ENCODE peak calls at places on chromosomes 11 and 22, in ten cellular contexts. One of them, this sample, is unnamed.

GRCh38 chr11:17991799-17992433 is 20.9 kb downstream of the SERGEF start:
- DNase-seq in GM23338: peak
- DNase-seq in HCT116: peak
- DNase-seq in spleen: no peak
- DNase-seq in breast epithelium: no peak
- DNase-seq in transverse colon: peak
- DNase-seq in HL-60: no peak
- DNase-seq in Panc1: no peak
- DNase-seq in GM12891: peak
- DNase-seq in stomach: peak
- DNase-seq in this sample: no peak

GRCh38 chr22:26542831-26543230 is 30.6 kb upstream of the TFIP11 start:
- DNase-seq in GM23338: no peak
- DNase-seq in HCT116: no peak
- DNase-seq in spleen: no peak
- DNase-seq in breast epithelium: no peak
- DNase-seq in transverse colon: no peak
- DNase-seq in HL-60: peak
- DNase-seq in Panc1: no peak
- DNase-seq in GM12891: no peak
- DNase-seq in stomach: no peak
- DNase-seq in this sample: no peak

GRCh38 chr22:42942351-42942750 is 72.6 kb downstream of the PACSIN2 start:
- DNase-seq in GM23338: no peak
- DNase-seq in HCT116: no peak
- DNase-seq in spleen: no peak
- DNase-seq in breast epithelium: no peak
- DNase-seq in transverse colon: no peak
- DNase-seq in HL-60: no peak
- DNase-seq in Panc1: no peak
- DNase-seq in GM12891: no peak
- DNase-seq in stomach: no peak
- DNase-seq in this sample: no peak

GRCh38 chr11:85896871-85897270 is 41.7 kb downstream of the CCDC83 start:
- DNase-seq in GM23338: no peak
- DNase-seq in HCT116: no peak
- DNase-seq in spleen: no peak
- DNase-seq in breast epithelium: no peak
- DNase-seq in transverse colon: no peak
- DNase-seq in HL-60: no peak
- DNase-seq in Panc1: no peak
- DNase-seq in GM12891: no peak
- DNase-seq in stomach: no peak
- DNase-seq in this sample: no peak

GRCh38 chr11:94068764-94069163 is 47.6 kb downstream of the HEPHL1 start:
- DNase-seq in GM23338: no peak
- DNase-seq in HCT116: no peak
- DNase-seq in spleen: no peak
- DNase-seq in breast epithelium: no peak
- DNase-seq in transverse colon: no peak
- DNase-seq in HL-60: no peak
- DNase-seq in Panc1: no peak
- DNase-seq in GM12891: no peak
- DNase-seq in stomach: no peak
- DNase-seq in this sample: no peak

GRCh38 chr22:43995057-43995685 is 28.9 kb upstream of the PARVB start:
- DNase-seq in GM23338: no peak
- DNase-seq in HCT116: no peak
- DNase-seq in spleen: peak
- DNase-seq in breast epithelium: no peak
- DNase-seq in transverse colon: no peak
- DNase-seq in HL-60: no peak
- DNase-seq in Panc1: no peak
- DNase-seq in GM12891: no peak
- DNase-seq in stomach: no peak
- DNase-seq in this sample: no peak

GRCh38 chr11:76800466-76801200 is 17.5 kb downstream of the TSKU start:
- DNase-seq in GM23338: no peak
- DNase-seq in HCT116: no peak
- DNase-seq in spleen: peak
- DNase-seq in breast epithelium: peak
- DNase-seq in transverse colon: no peak
- DNase-seq in HL-60: no peak
- DNase-seq in Panc1: no peak
- DNase-seq in GM12891: no peak
- DNase-seq in stomach: no peak
- DNase-seq in this sample: no peak

GRCh38 chr22:17606472-17606871 is 22.1 kb downstream of the ATP6V1E1 start:
- DNase-seq in GM23338: no peak
- DNase-seq in HCT116: no peak
- DNase-seq in spleen: peak
- DNase-seq in breast epithelium: no peak
- DNase-seq in transverse colon: no peak
- DNase-seq in HL-60: no peak
- DNase-seq in Panc1: no peak
- DNase-seq in GM12891: no peak
- DNase-seq in stomach: no peak
- DNase-seq in this sample: no peak

GRCh38 chr22:24191381-24191841 is 10.1 kb downstream of the SUSD2 start:
- DNase-seq in GM23338: no peak
- DNase-seq in HCT116: no peak
- DNase-seq in spleen: peak
- DNase-seq in breast epithelium: no peak
- DNase-seq in transverse colon: no peak
- DNase-seq in HL-60: no peak
- DNase-seq in Panc1: no peak
- DNase-seq in GM12891: peak
- DNase-seq in stomach: no peak
- DNase-seq in this sample: no peak

GRCh38 chr22:36457688-36458450 is 23.6 kb downstream of the TXN2 start:
- DNase-seq in GM23338: no peak
- DNase-seq in HCT116: no peak
- DNase-seq in spleen: peak
- DNase-seq in breast epithelium: no peak
- DNase-seq in transverse colon: no peak
- DNase-seq in HL-60: no peak
- DNase-seq in Panc1: no peak
- DNase-seq in GM12891: no peak
- DNase-seq in stomach: no peak
- DNase-seq in this sample: no peak
- TF ChIP-seq POLR2AphosphoS5 in GM23338: no peak
- TF ChIP-seq POLR2AphosphoS5 in HCT116: no peak
- TF ChIP-seq POLR2AphosphoS5 in spleen: peak
- TF ChIP-seq POLR2AphosphoS5 in breast epithelium: peak
- TF ChIP-seq POLR2AphosphoS5 in transverse colon: peak
- TF ChIP-seq POLR2AphosphoS5 in HL-60: no peak
- TF ChIP-seq POLR2AphosphoS5 in Panc1: no peak
- TF ChIP-seq POLR2AphosphoS5 in GM12891: no peak
- TF ChIP-seq POLR2AphosphoS5 in stomach: no peak
- TF ChIP-seq POLR2AphosphoS5 in this sample: peak

GRCh38 chr11:26992031-26992541 is 1.8 kb upstream of the FIBIN start:
- DNase-seq in GM23338: no peak
- DNase-seq in HCT116: no peak
- DNase-seq in spleen: no peak
- DNase-seq in breast epithelium: no peak
- DNase-seq in transverse colon: no peak
- DNase-seq in HL-60: no peak
- DNase-seq in Panc1: no peak
- DNase-seq in GM12891: no peak
- DNase-seq in stomach: no peak
- DNase-seq in this sample: no peak
- TF ChIP-seq POLR2AphosphoS5 in GM23338: no peak
- TF ChIP-seq POLR2AphosphoS5 in HCT116: no peak
- TF ChIP-seq POLR2AphosphoS5 in spleen: no peak
- TF ChIP-seq POLR2AphosphoS5 in breast epithelium: peak
- TF ChIP-seq POLR2AphosphoS5 in transverse colon: no peak
- TF ChIP-seq POLR2AphosphoS5 in HL-60: no peak
- TF ChIP-seq POLR2AphosphoS5 in Panc1: no peak
- TF ChIP-seq POLR2AphosphoS5 in GM12891: no peak
- TF ChIP-seq POLR2AphosphoS5 in stomach: peak
- TF ChIP-seq POLR2AphosphoS5 in this sample: peak

GRCh38 chr11:88086297-88086696 is 88.9 kb downstream of the RAB38 start:
- DNase-seq in GM23338: no peak
- DNase-seq in HCT116: no peak
- DNase-seq in spleen: no peak
- DNase-seq in breast epithelium: no peak
- DNase-seq in transverse colon: no peak
- DNase-seq in HL-60: no peak
- DNase-seq in Panc1: no peak
- DNase-seq in GM12891: no peak
- DNase-seq in stomach: no peak
- DNase-seq in this sample: no peak
- TF ChIP-seq POLR2AphosphoS5 in GM23338: no peak
- TF ChIP-seq POLR2AphosphoS5 in HCT116: no peak
- TF ChIP-seq POLR2AphosphoS5 in spleen: no peak
- TF ChIP-seq POLR2AphosphoS5 in breast epithelium: no peak
- TF ChIP-seq POLR2AphosphoS5 in transverse colon: no peak
- TF ChIP-seq POLR2AphosphoS5 in HL-60: no peak
- TF ChIP-seq POLR2AphosphoS5 in Panc1: no peak
- TF ChIP-seq POLR2AphosphoS5 in GM12891: no peak
- TF ChIP-seq POLR2AphosphoS5 in stomach: no peak
- TF ChIP-seq POLR2AphosphoS5 in this sample: no peak

GRCh38 chr11:65040520-65041205 is 347 bp upstream of the SAC3D1 start:
- DNase-seq in GM23338: peak
- DNase-seq in HCT116: peak
- DNase-seq in spleen: peak
- DNase-seq in breast epithelium: peak
- DNase-seq in transverse colon: peak
- DNase-seq in HL-60: peak
- DNase-seq in Panc1: peak
- DNase-seq in GM12891: peak
- DNase-seq in stomach: peak
- DNase-seq in this sample: peak
- TF ChIP-seq POLR2AphosphoS5 in GM23338: peak
- TF ChIP-seq POLR2AphosphoS5 in HCT116: peak
- TF ChIP-seq POLR2AphosphoS5 in spleen: peak
- TF ChIP-seq POLR2AphosphoS5 in breast epithelium: peak
- TF ChIP-seq POLR2AphosphoS5 in transverse colon: peak
- TF ChIP-seq POLR2AphosphoS5 in HL-60: peak
- TF ChIP-seq POLR2AphosphoS5 in Panc1: peak
- TF ChIP-seq POLR2AphosphoS5 in GM12891: no peak
- TF ChIP-seq POLR2AphosphoS5 in stomach: peak
- TF ChIP-seq POLR2AphosphoS5 in this sample: peak

GRCh38 chr11:74754507-74755255 is 6.0 kb downstream of the RNF169 start:
- DNase-seq in GM23338: no peak
- DNase-seq in HCT116: no peak
- DNase-seq in spleen: no peak
- DNase-seq in breast epithelium: no peak
- DNase-seq in transverse colon: no peak
- DNase-seq in HL-60: no peak
- DNase-seq in Panc1: peak
- DNase-seq in GM12891: no peak
- DNase-seq in stomach: no peak
- DNase-seq in this sample: no peak
- TF ChIP-seq POLR2AphosphoS5 in GM23338: no peak
- TF ChIP-seq POLR2AphosphoS5 in HCT116: no peak
- TF ChIP-seq POLR2AphosphoS5 in spleen: no peak
- TF ChIP-seq POLR2AphosphoS5 in breast epithelium: no peak
- TF ChIP-seq POLR2AphosphoS5 in transverse colon: no peak
- TF ChIP-seq POLR2AphosphoS5 in HL-60: no peak
- TF ChIP-seq POLR2AphosphoS5 in Panc1: no peak
- TF ChIP-seq POLR2AphosphoS5 in GM12891: no peak
- TF ChIP-seq POLR2AphosphoS5 in stomach: no peak
- TF ChIP-seq POLR2AphosphoS5 in this sample: peak

GRCh38 chr22:37282385-37282677 is at the start of gene CYTH4:
- DNase-seq in GM23338: no peak
- DNase-seq in HCT116: no peak
- DNase-seq in spleen: peak
- DNase-seq in breast epithelium: no peak
- DNase-seq in transverse colon: peak
- DNase-seq in HL-60: no peak
- DNase-seq in Panc1: no peak
- DNase-seq in GM12891: peak
- DNase-seq in stomach: peak
- DNase-seq in this sample: no peak
- TF ChIP-seq POLR2AphosphoS5 in GM23338: no peak
- TF ChIP-seq POLR2AphosphoS5 in HCT116: peak
- TF ChIP-seq POLR2AphosphoS5 in spleen: peak
- TF ChIP-seq POLR2AphosphoS5 in breast epithelium: no peak
- TF ChIP-seq POLR2AphosphoS5 in transverse colon: peak
- TF ChIP-seq POLR2AphosphoS5 in HL-60: no peak
- TF ChIP-seq POLR2AphosphoS5 in Panc1: no peak
- TF ChIP-seq POLR2AphosphoS5 in GM12891: no peak
- TF ChIP-seq POLR2AphosphoS5 in stomach: no peak
- TF ChIP-seq POLR2AphosphoS5 in this sample: no peak

DNA sequence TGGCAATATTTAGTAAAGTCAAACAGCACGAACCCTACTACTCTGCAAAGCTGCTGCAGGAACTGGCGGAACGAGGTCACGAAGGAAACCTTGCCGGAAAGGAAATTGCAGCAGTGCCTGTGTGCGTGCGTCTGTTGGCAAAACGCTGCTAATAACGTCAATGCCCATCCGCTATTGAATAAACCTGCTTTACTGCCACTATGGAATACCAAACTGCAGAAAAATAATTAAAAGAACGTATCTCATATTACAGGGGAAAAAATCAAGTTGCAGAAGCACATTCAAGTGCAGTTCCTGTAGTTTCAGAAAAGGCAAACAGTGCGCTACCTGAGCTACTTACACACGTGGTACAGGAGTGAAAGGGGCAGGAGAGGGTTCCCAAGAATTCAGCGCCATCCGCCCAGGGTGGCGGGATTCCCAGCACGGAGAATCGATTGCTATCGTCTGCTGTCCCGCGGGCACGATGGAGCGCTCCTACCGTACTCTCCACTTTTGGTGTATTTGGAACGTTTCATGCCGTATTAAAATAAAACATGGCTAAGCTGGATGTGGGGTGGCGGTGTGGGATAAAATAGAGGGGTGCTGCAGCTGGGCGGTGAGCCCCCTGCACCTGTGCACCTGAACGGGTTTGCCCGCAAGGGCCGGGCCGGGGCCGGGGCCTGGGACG is 516 bp upstream of the NADSYN1 start:
- DNase-seq in GM23338: peak
- DNase-seq in HCT116: no peak
- DNase-seq in spleen: peak
- DNase-seq in breast epithelium: peak
- DNase-seq in transverse colon: peak
- DNase-seq in HL-60: peak
- DNase-seq in Panc1: no peak
- DNase-seq in GM12891: no peak
- DNase-seq in stomach: peak
- DNase-seq in this sample: no peak
- TF ChIP-seq POLR2AphosphoS5 in GM23338: no peak
- TF ChIP-seq POLR2AphosphoS5 in HCT116: no peak
- TF ChIP-seq POLR2AphosphoS5 in spleen: no peak
- TF ChIP-seq POLR2AphosphoS5 in breast epithelium: no peak
- TF ChIP-seq POLR2AphosphoS5 in transverse colon: peak
- TF ChIP-seq POLR2AphosphoS5 in HL-60: peak
- TF ChIP-seq POLR2AphosphoS5 in Panc1: no peak
- TF ChIP-seq POLR2AphosphoS5 in GM12891: no peak
- TF ChIP-seq POLR2AphosphoS5 in stomach: peak
- TF ChIP-seq POLR2AphosphoS5 in this sample: no peak

This sample was measured in vagina.